ENCODE peak calls at places on chromosomes 16 and 17, in nine cellular contexts. One of them, this sample, is unnamed.

GRCh38 chr16:62014534-62014933 is 21.7 kb downstream of the CDH8 start:
- DNase-seq in IMR-90: no peak
- DNase-seq in Panc1: no peak
- DNase-seq in AG04450: no peak
- DNase-seq in astrocyte of the spinal cord: no peak
- DNase-seq in fibroblast of lung: no peak
- DNase-seq in endothelial cell of umbilical vein: no peak
- DNase-seq in endodermal cell: no peak
- DNase-seq in thyroid gland: no peak
- DNase-seq in this sample: no peak

GRCh38 chr16:20904507-20905079 is 4.0 kb downstream of the LYRM1 start:
- DNase-seq in thyroid gland: no peak
- DNase-seq in endothelial cell of umbilical vein: peak; percentile 97
- DNase-seq in astrocyte of the spinal cord: peak; percentile 86
- DNase-seq in IMR-90: peak; percentile 60
- DNase-seq in Panc1: no peak
- DNase-seq in fibroblast of lung: peak; percentile 98
- DNase-seq in AG04450: no peak
- DNase-seq in endodermal cell: no peak
- DNase-seq in this sample: no peak

GRCh38 chr17:57957120-57957850 is 2.1 kb upstream of the CUEDC1 start:
- DNase-seq in AG04450: no peak
- DNase-seq in fibroblast of lung: no peak
- DNase-seq in endodermal cell: peak; percentile 71
- DNase-seq in astrocyte of the spinal cord: no peak
- DNase-seq in Panc1: no peak
- DNase-seq in thyroid gland: no peak
- DNase-seq in endothelial cell of umbilical vein: no peak
- DNase-seq in IMR-90: no peak
- DNase-seq in this sample: no peak

GRCh38 chr17:76074390-76075363 is at the start of gene GALR2:
- DNase-seq in endodermal cell: peak; percentile 87
- DNase-seq in Panc1: no peak
- DNase-seq in IMR-90: no peak
- DNase-seq in fibroblast of lung: no peak
- DNase-seq in AG04450: no peak
- DNase-seq in endothelial cell of umbilical vein: no peak
- DNase-seq in thyroid gland: no peak
- DNase-seq in astrocyte of the spinal cord: no peak
- DNase-seq in this sample: no peak

GRCh38 chr17:8150194-8151119 is 1.7 kb downstream of the PER1 start:
- DNase-seq in Panc1: no peak
- DNase-seq in IMR-90: no peak
- DNase-seq in endothelial cell of umbilical vein: no peak
- DNase-seq in fibroblast of lung: no peak
- DNase-seq in endodermal cell: no peak
- DNase-seq in thyroid gland: no peak
- DNase-seq in AG04450: no peak
- DNase-seq in astrocyte of the spinal cord: no peak
- DNase-seq in this sample: no peak

GRCh38 chr16:82660078-82660645 is 33.4 kb downstream of the CDH13 start:
- DNase-seq in AG04450: no peak
- DNase-seq in thyroid gland: no peak
- DNase-seq in fibroblast of lung: peak; percentile 57
- DNase-seq in endothelial cell of umbilical vein: no peak
- DNase-seq in endodermal cell: no peak
- DNase-seq in IMR-90: peak; percentile 63
- DNase-seq in Panc1: no peak
- DNase-seq in astrocyte of the spinal cord: peak; percentile 55
- DNase-seq in this sample: no peak

GRCh38 chr17:77478899-77479298 is 338.1 kb downstream of the SEC14L1 start:
- DNase-seq in IMR-90: no peak
- DNase-seq in endothelial cell of umbilical vein: no peak
- DNase-seq in astrocyte of the spinal cord: no peak
- DNase-seq in fibroblast of lung: no peak
- DNase-seq in AG04450: no peak
- DNase-seq in endodermal cell: no peak
- DNase-seq in Panc1: no peak
- DNase-seq in thyroid gland: peak; percentile 82
- DNase-seq in this sample: no peak

GRCh38 chr17:67718325-67718941 is 697 bp downstream of the NOL11 start:
- DNase-seq in fibroblast of lung: peak; percentile 63
- DNase-seq in AG04450: no peak
- DNase-seq in endodermal cell: peak; percentile 82
- DNase-seq in astrocyte of the spinal cord: peak; percentile 3
- DNase-seq in endothelial cell of umbilical vein: no peak
- DNase-seq in Panc1: no peak
- DNase-seq in IMR-90: peak; percentile 49
- DNase-seq in thyroid gland: no peak
- DNase-seq in this sample: no peak

GRCh38 chr17:17876959-17877547 is 40.3 kb upstream of the SREBF1 start:
- DNase-seq in endodermal cell: no peak
- DNase-seq in IMR-90: peak; percentile 24
- DNase-seq in fibroblast of lung: peak; percentile 47
- DNase-seq in astrocyte of the spinal cord: peak; percentile 56
- DNase-seq in Panc1: no peak
- DNase-seq in AG04450: no peak
- DNase-seq in endothelial cell of umbilical vein: no peak
- DNase-seq in thyroid gland: peak; percentile 65
- DNase-seq in this sample: peak; percentile 56

GRCh38 chr16:83895243-83895642 is 3.7 kb upstream of the MLYCD start:
- DNase-seq in Panc1: no peak
- DNase-seq in endothelial cell of umbilical vein: no peak
- DNase-seq in fibroblast of lung: no peak
- DNase-seq in thyroid gland: no peak
- DNase-seq in astrocyte of the spinal cord: no peak
- DNase-seq in endodermal cell: no peak
- DNase-seq in AG04450: no peak
- DNase-seq in IMR-90: no peak
- DNase-seq in this sample: no peak

GRCh38 chr16:2959206-2959605 is 4.9 kb upstream of the KREMEN2 start:
- DNase-seq in thyroid gland: no peak
- DNase-seq in Panc1: no peak
- DNase-seq in AG04450: no peak
- DNase-seq in fibroblast of lung: no peak
- DNase-seq in endodermal cell: no peak
- DNase-seq in astrocyte of the spinal cord: no peak
- DNase-seq in IMR-90: no peak
- DNase-seq in endothelial cell of umbilical vein: no peak
- DNase-seq in this sample: no peak

GRCh38 chr16:55911616-55912015 is 36.4 kb upstream of the CES5A start:
- DNase-seq in IMR-90: no peak
- DNase-seq in AG04450: no peak
- DNase-seq in endothelial cell of umbilical vein: no peak
- DNase-seq in endodermal cell: no peak
- DNase-seq in astrocyte of the spinal cord: no peak
- DNase-seq in Panc1: no peak
- DNase-seq in thyroid gland: no peak
- DNase-seq in fibroblast of lung: no peak
- DNase-seq in this sample: no peak

GRCh38 chr16:68075980-68076379 is 9.2 kb upstream of the NFATC3 start:
- DNase-seq in AG04450: no peak
- DNase-seq in thyroid gland: no peak
- DNase-seq in IMR-90: no peak
- DNase-seq in endodermal cell: no peak
- DNase-seq in endothelial cell of umbilical vein: no peak
- DNase-seq in Panc1: no peak
- DNase-seq in fibroblast of lung: no peak
- DNase-seq in astrocyte of the spinal cord: no peak
- DNase-seq in this sample: no peak

GRCh38 chr16:68076560-68076959 is 8.6 kb upstream of the NFATC3 start:
- DNase-seq in fibroblast of lung: no peak
- DNase-seq in endothelial cell of umbilical vein: no peak
- DNase-seq in astrocyte of the spinal cord: no peak
- DNase-seq in thyroid gland: no peak
- DNase-seq in Panc1: no peak
- DNase-seq in AG04450: no peak
- DNase-seq in endodermal cell: no peak
- DNase-seq in IMR-90: no peak
- DNase-seq in this sample: no peak

GRCh38 chr16:68079616-68080344 is 5.4 kb upstream of the NFATC3 start:
- DNase-seq in IMR-90: no peak
- DNase-seq in AG04450: no peak
- DNase-seq in endothelial cell of umbilical vein: peak; percentile 63
- DNase-seq in fibroblast of lung: no peak
- DNase-seq in thyroid gland: peak; percentile 50
- DNase-seq in astrocyte of the spinal cord: no peak
- DNase-seq in Panc1: no peak
- DNase-seq in endodermal cell: no peak
- DNase-seq in this sample: peak; percentile 78

GRCh38 chr16:68078726-68079615 is 6.2 kb upstream of the NFATC3 start:
- DNase-seq in endothelial cell of umbilical vein: no peak
- DNase-seq in fibroblast of lung: no peak
- DNase-seq in IMR-90: no peak
- DNase-seq in astrocyte of the spinal cord: no peak
- DNase-seq in thyroid gland: no peak
- DNase-seq in AG04450: no peak
- DNase-seq in endodermal cell: no peak
- DNase-seq in Panc1: no peak
- DNase-seq in this sample: no peak

GRCh38 chr16:68077866-68078725 is 7.1 kb upstream of the NFATC3 start:
- DNase-seq in AG04450: no peak
- DNase-seq in endodermal cell: no peak
- DNase-seq in fibroblast of lung: no peak
- DNase-seq in endothelial cell of umbilical vein: no peak
- DNase-seq in thyroid gland: no peak
- DNase-seq in IMR-90: no peak
- DNase-seq in Panc1: no peak
- DNase-seq in astrocyte of the spinal cord: no peak
- DNase-seq in this sample: no peak
- TF ChIP-seq CTCF in AG04450: no peak
- TF ChIP-seq CTCF in endodermal cell: no peak
- TF ChIP-seq CTCF in fibroblast of lung: no peak
- TF ChIP-seq CTCF in endothelial cell of umbilical vein: no peak
- TF ChIP-seq CTCF in thyroid gland: no peak
- TF ChIP-seq CTCF in IMR-90: no peak
- TF ChIP-seq CTCF in Panc1: no peak
- TF ChIP-seq CTCF in astrocyte of the spinal cord: no peak
- TF ChIP-seq CTCF in this sample: no peak

GRCh38 chr17:42879596-42879985 is 21.0 kb upstream of the G6PC1 start:
- DNase-seq in endodermal cell: no peak
- DNase-seq in endothelial cell of umbilical vein: no peak
- DNase-seq in Panc1: no peak
- DNase-seq in fibroblast of lung: peak; percentile 49
- DNase-seq in AG04450: no peak
- DNase-seq in IMR-90: peak; percentile 48
- DNase-seq in astrocyte of the spinal cord: peak; percentile 6
- DNase-seq in thyroid gland: no peak
- DNase-seq in this sample: no peak

GRCh38 chr17:42881768-42882565 is 18.6 kb upstream of the G6PC1 start:
- DNase-seq in thyroid gland: peak; percentile 75
- DNase-seq in Panc1: no peak
- DNase-seq in endothelial cell of umbilical vein: no peak
- DNase-seq in fibroblast of lung: no peak
- DNase-seq in astrocyte of the spinal cord: no peak
- DNase-seq in AG04450: no peak
- DNase-seq in IMR-90: no peak
- DNase-seq in endodermal cell: no peak
- DNase-seq in this sample: no peak

GRCh38 chr17:42880776-42881175 is 19.8 kb upstream of the G6PC1 start:
- DNase-seq in IMR-90: no peak
- DNase-seq in Panc1: no peak
- DNase-seq in AG04450: no peak
- DNase-seq in endodermal cell: no peak
- DNase-seq in thyroid gland: no peak
- DNase-seq in endothelial cell of umbilical vein: no peak
- DNase-seq in astrocyte of the spinal cord: no peak
- DNase-seq in fibroblast of lung: no peak
- DNase-seq in this sample: no peak

GRCh38 chr17:42886283-42887176 is 14.1 kb upstream of the G6PC1 start:
- DNase-seq in endothelial cell of umbilical vein: no peak
- DNase-seq in thyroid gland: no peak
- DNase-seq in astrocyte of the spinal cord: no peak
- DNase-seq in fibroblast of lung: no peak
- DNase-seq in endodermal cell: no peak
- DNase-seq in Panc1: no peak
- DNase-seq in IMR-90: no peak
- DNase-seq in AG04450: no peak
- DNase-seq in this sample: no peak

DNA sequence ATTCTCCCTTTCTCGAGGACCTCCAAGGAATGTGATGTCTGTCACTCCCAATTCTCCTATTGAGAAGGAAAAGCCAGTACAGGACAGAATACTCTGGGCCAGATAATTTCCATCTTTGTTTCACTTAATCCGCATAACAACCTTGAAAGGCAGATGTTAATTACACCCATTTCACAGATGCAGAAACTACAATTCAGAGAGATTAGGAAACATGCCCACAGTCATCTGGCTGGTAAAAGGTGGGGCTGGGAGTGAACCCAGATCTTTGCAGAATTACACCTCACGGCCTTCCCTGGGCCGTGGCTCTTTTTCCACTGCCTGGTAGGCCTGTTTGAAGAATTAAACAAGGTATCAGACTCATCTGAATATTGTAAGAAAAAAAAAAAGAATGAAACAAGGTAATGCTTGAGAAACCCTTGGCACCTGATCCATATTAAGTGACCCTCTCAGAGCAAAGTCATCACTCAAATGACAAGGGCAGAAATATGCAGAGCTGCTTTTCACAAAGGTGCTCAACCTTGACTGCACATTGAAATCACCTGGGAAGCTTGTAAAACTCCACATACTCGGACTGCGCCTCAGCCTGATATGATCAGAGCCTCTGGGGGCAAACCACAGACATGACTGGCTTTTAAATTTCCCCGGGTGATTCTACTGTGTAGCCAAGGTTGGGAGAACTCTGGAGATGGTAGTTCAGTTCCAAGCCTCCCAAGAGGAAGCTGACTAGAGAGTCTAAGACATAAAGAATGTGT is 16.6 kb upstream of the G6PC1 start:
- DNase-seq in endothelial cell of umbilical vein: no peak
- DNase-seq in Panc1: no peak
- DNase-seq in AG04450: no peak
- DNase-seq in astrocyte of the spinal cord: no peak
- DNase-seq in endodermal cell: no peak
- DNase-seq in IMR-90: no peak
- DNase-seq in thyroid gland: peak; percentile 45
- DNase-seq in fibroblast of lung: no peak
- DNase-seq in this sample: no peak
- H3K4me3 ChIP-seq in endothelial cell of umbilical vein: no peak overlapping the region
- H3K4me3 ChIP-seq in Panc1: no peak overlapping the region
- H3K4me3 ChIP-seq in AG04450: no peak overlapping the region
- H3K4me3 ChIP-seq in astrocyte of the spinal cord: no peak overlapping the region
- H3K4me3 ChIP-seq in endodermal cell: no peak overlapping the region
- H3K4me3 ChIP-seq in IMR-90: no peak overlapping the region
- H3K4me3 ChIP-seq in thyroid gland: no peak overlapping the region
- H3K4me3 ChIP-seq in fibroblast of lung: no peak overlapping the region
- H3K4me3 ChIP-seq in this sample: no peak overlapping the region

GRCh38 chr17:42072323-42073187 is 22.2 kb upstream of the C17orf113 start:
- DNase-seq in IMR-90: no peak
- DNase-seq in fibroblast of lung: no peak
- DNase-seq in endodermal cell: peak; percentile 84
- DNase-seq in AG04450: no peak
- DNase-seq in astrocyte of the spinal cord: no peak
- DNase-seq in thyroid gland: peak; percentile 53
- DNase-seq in Panc1: no peak
- DNase-seq in endothelial cell of umbilical vein: no peak
- DNase-seq in this sample: no peak
- TF ChIP-seq CTCF in IMR-90: no peak
- TF ChIP-seq CTCF in fibroblast of lung: peak; percentile 3
- TF ChIP-seq CTCF in endodermal cell: peak; percentile 34
- TF ChIP-seq CTCF in AG04450: no peak
- TF ChIP-seq CTCF in astrocyte of the spinal cord: no peak
- TF ChIP-seq CTCF in thyroid gland: peak; percentile 7
- TF ChIP-seq CTCF in Panc1: no peak
- TF ChIP-seq CTCF in endothelial cell of umbilical vein: no peak
- TF ChIP-seq CTCF in this sample: no peak

GRCh38 chr16:30558789-30559377 is 709 bp upstream of the ZNF764 start:
- DNase-seq in fibroblast of lung: no peak
- DNase-seq in endothelial cell of umbilical vein: no peak
- DNase-seq in endodermal cell: no peak
- DNase-seq in astrocyte of the spinal cord: no peak
- DNase-seq in Panc1: no peak
- DNase-seq in thyroid gland: no peak
- DNase-seq in IMR-90: no peak
- DNase-seq in AG04450: no peak
- DNase-seq in this sample: no peak
- H3K4me3 ChIP-seq in fibroblast of lung: peak overlapping the region; percentile 15
- H3K4me3 ChIP-seq in endothelial cell of umbilical vein: no peak overlapping the region
- H3K4me3 ChIP-seq in endodermal cell: peak overlapping the region; percentile 41
- H3K4me3 ChIP-seq in astrocyte of the spinal cord: peak overlapping the region; percentile 2
- H3K4me3 ChIP-seq in Panc1: peak overlapping the region; percentile 56
- H3K4me3 ChIP-seq in thyroid gland: no peak overlapping the region
- H3K4me3 ChIP-seq in IMR-90: peak overlapping the region; percentile 44
- H3K4me3 ChIP-seq in AG04450: peak overlapping the region; percentile 50
- H3K4me3 ChIP-seq in this sample: peak overlapping the region; percentile 50